ENCODE peak calls at places on chromosomes 12 and 14, in seven cellular contexts. W is fibroblast of pulmonary artery, B is fibroblast of the aortic adventitia, O is IMR-90, K is cardiac muscle cell, V is GM23338, X is DND-41. I is an unnamed sample.

GRCh38 chr12:104507672-104508071 is 50.9 kb downstream of the CHST11 start:
- DNase-seq in V (no peak), O (no peak), B (no peak), X (no peak), K (no peak), W (no peak), I (no peak)

GRCh38 chr12:56634242-56634836 is 4.2 kb upstream of the BAZ2A start:
- DNase-seq in V (peak; percentile 95), X (peak; percentile 57), W (no peak), B (no peak), O (no peak), K (no peak), I (no peak)

GRCh38 chr12:62839869-62840268 is 95.1 kb downstream of the PPM1H start:
- DNase-seq in O (no peak), X (no peak), W (no peak), V (no peak), K (no peak), B (no peak), I (no peak)

GRCh38 chr12:120367924-120368788 is 808 bp downstream of the MSI1 start:
- DNase-seq in B (no peak), K (no peak), V (peak; percentile 64), O (no peak), W (no peak), X (no peak), I (no peak)

GRCh38 chr12:104747956-104748355 is 210.1 kb downstream of the SLC41A2 start:
- DNase-seq in B (no peak), O (no peak), K (no peak), V (no peak), W (no peak), X (peak; percentile 78), I (no peak)

GRCh38 chr12:120186654-120187053 is 7.9 kb downstream of the GCN1 start:
- DNase-seq in W (no peak), X (no peak), O (no peak), V (no peak), B (no peak), K (no peak), I (no peak)

GRCh38 chr14:100608586-100609330 is 21.5 kb upstream of the BEGAIN start:
- DNase-seq in V (no peak), O (no peak), W (no peak), B (no peak), K (no peak), X (no peak), I (no peak)

GRCh38 chr14:33669111-33669510 is 281.8 kb downstream of the EGLN3 start:
- DNase-seq in X (no peak), O (no peak), K (peak; percentile 32), B (peak; percentile 53), V (no peak), W (no peak), I (peak; percentile 73)

GRCh38 chr12:76611533-76611932 is 52.0 kb upstream of the OSBPL8 start:
- DNase-seq in O (peak; percentile 93), V (no peak), B (peak; percentile 83), K (peak; percentile 77), X (no peak), W (peak; percentile 87), I (peak; percentile 93)

GRCh38 chr14:95544588-95544987 is 9.7 kb downstream of the GLRX5 start:
- DNase-seq in K (no peak), W (no peak), V (no peak), B (no peak), O (no peak), X (no peak), I (peak; percentile 80)

GRCh38 chr12:51662728-51663154 is 71.7 kb downstream of the SCN8A start:
- DNase-seq in X (no peak), K (no peak), W (no peak), O (no peak), B (no peak), V (no peak), I (no peak)

GRCh38 chr12:117114784-117115183 is 15.6 kb upstream of the TESC start:
- DNase-seq in K (no peak), B (no peak), V (no peak), X (no peak), O (no peak), W (no peak), I (no peak)

GRCh38 chr12:130053641-130054040 is 108.6 kb upstream of the FZD10 start:
- DNase-seq in X (peak; percentile 7), V (peak; percentile 16), W (no peak), B (no peak), K (no peak), O (no peak), I (no peak)

GRCh38 chr12:4274396-4274959 is 916 bp downstream of the CCND2 start:
- DNase-seq in W (peak; percentile 21), K (no peak), O (no peak), B (no peak), X (peak; percentile 8), V (peak; percentile 61), I (no peak)

GRCh38 chr14:58130121-58130782 is 21.8 kb downstream of the ARMH4 start:
- DNase-seq in X (no peak), W (no peak), B (no peak), O (no peak), V (no peak), K (no peak), I (no peak)

GRCh38 chr14:58133739-58134138 is 18.3 kb downstream of the ARMH4 start:
- DNase-seq in W (peak; percentile 72), B (peak; percentile 54), K (peak; percentile 45), O (peak; percentile 85), X (no peak), V (no peak), I (peak; percentile 15)

GRCh38 chr14:58131386-58131785 is 20.6 kb downstream of the ARMH4 start:
- DNase-seq in O (peak; percentile 67), X (no peak), W (peak; percentile 12), V (peak; percentile 9), B (peak; percentile 16), K (no peak), I (peak; percentile 3)

GRCh38 chr14:58128416-58128815 is 23.6 kb downstream of the ARMH4 start:
- DNase-seq in B (no peak), X (no peak), V (no peak), K (no peak), W (no peak), O (no peak), I (no peak)

DNA sequence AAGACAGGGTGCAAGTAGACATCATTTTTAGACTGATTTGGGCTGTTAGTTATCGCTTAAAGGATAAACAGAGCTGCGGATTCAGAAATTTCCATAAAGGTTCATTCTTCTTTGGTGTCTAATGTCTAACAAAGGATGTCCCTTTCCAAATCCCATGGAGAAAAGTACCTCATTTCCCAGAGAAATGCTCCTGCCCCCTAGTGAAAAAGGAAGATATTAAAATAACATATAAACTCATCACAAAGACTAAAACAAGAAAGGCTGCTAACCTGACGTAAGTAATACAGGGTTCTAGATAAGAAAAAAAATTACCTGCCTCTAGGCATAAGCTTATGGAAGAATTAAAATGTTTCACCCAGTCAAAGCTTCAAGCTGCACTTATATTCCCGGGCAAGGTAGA is 22.8 kb downstream of the ARMH4 start:
- DNase-seq in B (no peak), X (no peak), O (no peak), K (no peak), W (no peak), V (peak; percentile 30), I (no peak)
- TF ChIP-seq CTCF in B (peak; percentile 16), X (no peak), O (no peak), K (peak; percentile 18), W (peak; percentile 21), V (peak; percentile 53), I (peak; percentile 17)

GRCh38 chr12:10283028-10283427 is 24.6 kb upstream of the KLRD1 start:
- DNase-seq in K (no peak), O (no peak), W (no peak), X (no peak), V (no peak), B (no peak), I (no peak)
- H3K4me3 ChIP-seq in K (no peak overlapping the region), O (no peak overlapping the region), W (no peak overlapping the region), X (no peak overlapping the region), V (no peak overlapping the region), B (no peak overlapping the region), I (no peak overlapping the region)

GRCh38 chr14:103905861-103906456 is 22.3 kb upstream of the TDRD9 start:
- DNase-seq in B (no peak), W (no peak), X (peak; percentile 15), O (no peak), K (no peak), V (peak; percentile 68), I (no peak)
- TF ChIP-seq CTCF in B (peak; percentile 18), W (peak; percentile 24), X (no peak), O (no peak), K (peak; percentile 26), V (peak; percentile 34), I (peak; percentile 21)

DNA sequence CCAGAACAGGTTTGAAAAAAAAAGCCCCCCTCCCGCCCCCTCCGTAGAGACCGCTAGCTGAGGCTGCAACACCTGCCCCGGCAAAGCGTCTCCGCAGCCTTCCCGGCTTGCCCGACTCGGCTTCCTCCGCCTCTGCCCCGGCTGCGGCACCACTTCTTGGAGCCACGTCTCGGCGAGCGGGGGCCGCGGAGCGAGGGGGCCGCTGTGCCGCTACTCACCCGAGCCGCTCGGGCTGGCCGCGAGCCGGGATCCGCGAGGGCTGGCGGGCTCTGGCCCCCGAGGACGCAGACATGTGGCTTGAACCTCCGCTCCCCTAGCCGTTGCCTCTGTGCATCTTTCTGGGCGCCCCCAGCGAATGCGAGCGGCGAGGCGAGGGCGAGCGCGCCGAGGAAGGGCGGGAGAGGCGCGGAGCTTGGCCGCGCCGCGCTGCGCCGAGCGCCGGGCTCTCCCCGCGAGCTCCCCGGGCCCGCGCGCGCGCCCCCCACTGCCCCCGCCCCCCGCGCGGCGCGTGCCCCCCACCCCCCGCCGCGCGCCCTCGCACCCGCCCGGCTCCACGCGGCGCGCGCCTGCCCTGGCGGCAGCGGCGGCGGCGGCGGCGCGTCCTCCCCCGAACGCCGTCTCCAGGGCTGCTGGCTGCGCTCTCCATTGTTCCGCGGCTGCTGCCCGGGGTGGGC is 249.5 kb downstream of the APAF1 start:
- DNase-seq in W (no peak), O (no peak), B (no peak), X (no peak), K (peak; percentile 5), V (peak; percentile 74), I (no peak)
- H3K4me3 ChIP-seq in W (no peak overlapping the region), O (no peak overlapping the region), B (no peak overlapping the region), X (no peak overlapping the region), K (peak overlapping the region; percentile 50), V (peak overlapping the region; percentile 68), I (no peak overlapping the region)